ENCODE peak calls at places on chromosomes 16 and 17, in eight cellular contexts. O, K, P, F, Y, J, Q and X are unnamed samples.

GRCh38 chr17:79892457-79893236 is 53.4 kb upstream of the CBX4 start:
- DNase-seq in J (no peak), F (no peak), K (no peak), Y (no peak), Q (no peak), P (no peak), O (no peak), X (no peak)

GRCh38 chr17:77733576-77734296 is 224.8 kb upstream of the TNRC6C start:
- DNase-seq in O (no peak), F (no peak), K (no peak), J (no peak), Q (no peak), P (no peak), Y (no peak), X (no peak)

GRCh38 chr16:78926723-78927200 is 673.8 kb downstream of the MAF start:
- DNase-seq in Y (no peak), J (no peak), O (no peak), Q (no peak), P (no peak), F (no peak), K (no peak), X (no peak)

GRCh38 chr17:34242553-34242952 is 12.5 kb upstream of the CCL2 start:
- DNase-seq in Q (peak; percentile 57), J (no peak), P (no peak), F (no peak), Y (no peak), O (no peak), K (no peak), X (no peak)

GRCh38 chr17:43907425-43907981 is at the start of gene MPP2:
- DNase-seq in O (peak; percentile 70), Y (peak; percentile 72), Q (peak; percentile 51), P (peak; percentile 92), F (no peak), J (peak; percentile 66), K (peak; percentile 80), X (peak; percentile 80)

GRCh38 chr16:706189-707061 is 824 bp upstream of the FBXL16 start:
- DNase-seq in P (no peak), Q (no peak), O (no peak), J (no peak), K (no peak), Y (no peak), F (no peak), X (no peak)

GRCh38 chr17:77607606-77608005 is 350.9 kb upstream of the TNRC6C start:
- DNase-seq in J (no peak), F (no peak), K (no peak), Y (no peak), P (no peak), Q (no peak), O (no peak), X (no peak)

GRCh38 chr16:17327671-17328335 is 143.0 kb downstream of the XYLT1 start:
- DNase-seq in J (no peak), O (no peak), Y (no peak), P (no peak), K (no peak), F (no peak), Q (no peak), X (no peak)

GRCh38 chr17:57988301-57989010 is 402 bp upstream of the VEZF1 start:
- DNase-seq in K (peak; percentile 90), O (peak; percentile 70), Y (no peak), F (no peak), P (peak; percentile 72), Q (peak; percentile 84), J (peak; percentile 74), X (peak; percentile 65)

GRCh38 chr16:73878616-73879015 is 418.0 kb upstream of the PSMD7 start:
- DNase-seq in O (peak; percentile 84), F (no peak), P (peak; percentile 64), J (peak; percentile 19), Q (no peak), K (peak; percentile 27), Y (no peak), X (no peak)
- TF ChIP-seq CTCF in O (peak; percentile 61), F (peak; percentile 45), P (peak; percentile 57), J (peak; percentile 39), Q (peak; percentile 39), K (peak; percentile 72), Y (peak; percentile 69), X (no peak)

DNA sequence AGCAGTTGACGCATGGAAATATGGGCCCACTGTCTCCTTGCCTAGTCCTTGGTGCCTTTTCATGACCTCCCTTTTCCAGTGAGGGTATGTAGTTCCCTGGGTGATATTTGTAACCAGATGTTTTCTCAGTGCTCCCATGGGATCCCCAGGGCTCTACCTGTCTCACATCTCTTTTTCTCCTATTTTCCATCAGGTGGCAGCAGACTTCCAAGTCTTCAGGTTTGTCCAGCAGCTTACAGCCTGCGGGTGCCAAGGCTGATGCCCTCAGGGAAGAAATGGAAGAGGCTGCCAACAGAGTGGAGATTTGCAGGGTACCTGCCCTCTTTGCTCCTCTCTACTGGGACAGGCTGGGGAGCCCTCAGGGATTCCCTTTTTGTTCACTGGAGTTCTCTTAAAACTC is 89.1 kb downstream of the ELAC2 start:
- DNase-seq in K (no peak), O (no peak), Q (no peak), F (no peak), P (no peak), J (no peak), Y (no peak), X (no peak)
- TF ChIP-seq CTCF in K (peak; percentile 47), O (no peak), Q (peak; percentile 22), F (no peak), P (peak; percentile 9), J (no peak), Y (peak; percentile 23), X (no peak)

DNA sequence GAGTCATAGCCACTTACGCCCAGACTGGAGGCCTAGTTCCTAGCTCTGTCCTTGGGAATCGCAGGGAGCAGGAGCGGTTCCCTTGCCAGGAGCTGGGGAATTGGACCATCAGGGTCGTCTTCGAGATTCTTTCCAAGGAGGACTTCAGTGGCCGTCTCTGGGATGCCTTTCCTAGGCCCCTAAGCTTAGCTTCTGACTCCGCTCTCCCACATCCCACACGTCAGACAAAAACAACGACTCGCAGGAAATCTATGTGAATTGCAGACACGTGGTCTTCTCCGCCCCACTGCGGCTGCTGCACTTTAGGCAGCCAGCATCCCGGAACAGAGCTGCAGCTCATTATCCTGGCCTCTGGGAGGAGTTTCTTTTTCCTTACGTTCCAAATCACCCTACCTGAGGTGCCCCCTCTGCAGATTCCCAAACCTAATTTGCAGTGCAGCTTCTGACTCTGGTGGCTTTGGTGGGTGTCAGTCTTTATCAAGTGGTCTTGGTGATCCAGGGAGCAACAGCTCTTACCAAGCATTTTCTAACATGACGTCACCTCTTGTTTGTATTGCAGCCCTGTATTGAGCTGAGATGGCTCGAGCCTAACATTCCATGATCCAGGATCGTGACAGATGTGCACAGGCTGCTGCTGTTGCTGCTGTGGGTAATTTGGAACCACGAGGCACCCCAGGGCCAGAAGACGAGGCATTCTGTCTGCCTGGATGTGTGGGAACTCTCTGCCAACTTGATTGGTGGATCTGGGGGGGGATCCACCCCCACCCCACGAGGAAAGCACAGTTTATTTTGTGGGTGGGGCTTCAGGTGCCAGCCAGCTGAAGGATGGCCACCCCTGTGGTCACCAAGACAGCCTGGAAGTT is 1.1 kb downstream of the KATNB1 start:
- DNase-seq in Y (no peak), J (peak; percentile 54), O (peak; percentile 78), Q (no peak), F (no peak), P (peak; percentile 20), K (peak; percentile 79), X (peak; percentile 69)
- TF ChIP-seq CTCF in Y (peak; percentile 23), J (no peak), O (peak; percentile 8), Q (no peak), F (no peak), P (peak; percentile 9), K (peak; percentile 4), X (no peak)

GRCh38 chr17:18993876-18994275 is 10.7 kb downstream of the FAM83G start:
- DNase-seq in Q (no peak), Y (no peak), K (no peak), F (no peak), P (no peak), J (no peak), O (peak; percentile 33), X (no peak)
- TF ChIP-seq CTCF in Q (no peak), Y (no peak), K (no peak), F (no peak), P (no peak), J (no peak), O (no peak), X (no peak)

GRCh38 chr16:11406177-11406560 is 60.9 kb downstream of the RMI2 start:
- DNase-seq in K (no peak), Q (no peak), P (no peak), J (no peak), F (no peak), O (no peak), Y (no peak), X (no peak)

GRCh38 chr16:11403920-11404319 is 58.7 kb downstream of the RMI2 start:
- DNase-seq in Q (no peak), J (no peak), Y (no peak), O (no peak), P (no peak), K (no peak), F (no peak), X (no peak)

GRCh38 chr16:11404608-11405007 is 59.3 kb downstream of the RMI2 start:
- DNase-seq in O (no peak), Q (no peak), J (no peak), P (no peak), Y (no peak), F (no peak), K (no peak), X (no peak)

GRCh38 chr16:11407047-11407982 is 62.1 kb downstream of the RMI2 start:
- DNase-seq in Q (peak; percentile 41), O (peak; percentile 83), F (no peak), Y (peak; percentile 53), P (peak; percentile 65), J (peak; percentile 74), K (peak; percentile 84), X (peak; percentile 80)

GRCh38 chr16:11405331-11406176 is 60.3 kb downstream of the RMI2 start:
- DNase-seq in Y (no peak), F (no peak), O (peak; percentile 31), K (peak; percentile 60), Q (no peak), J (peak; percentile 24), P (peak; percentile 28), X (peak; percentile 79)
- TF ChIP-seq CTCF in Y (peak; percentile 56), F (peak; percentile 49), O (peak; percentile 80), K (peak; percentile 52), Q (peak; percentile 75), J (peak; percentile 32), P (peak; percentile 73), X (peak; percentile 74)

DNA sequence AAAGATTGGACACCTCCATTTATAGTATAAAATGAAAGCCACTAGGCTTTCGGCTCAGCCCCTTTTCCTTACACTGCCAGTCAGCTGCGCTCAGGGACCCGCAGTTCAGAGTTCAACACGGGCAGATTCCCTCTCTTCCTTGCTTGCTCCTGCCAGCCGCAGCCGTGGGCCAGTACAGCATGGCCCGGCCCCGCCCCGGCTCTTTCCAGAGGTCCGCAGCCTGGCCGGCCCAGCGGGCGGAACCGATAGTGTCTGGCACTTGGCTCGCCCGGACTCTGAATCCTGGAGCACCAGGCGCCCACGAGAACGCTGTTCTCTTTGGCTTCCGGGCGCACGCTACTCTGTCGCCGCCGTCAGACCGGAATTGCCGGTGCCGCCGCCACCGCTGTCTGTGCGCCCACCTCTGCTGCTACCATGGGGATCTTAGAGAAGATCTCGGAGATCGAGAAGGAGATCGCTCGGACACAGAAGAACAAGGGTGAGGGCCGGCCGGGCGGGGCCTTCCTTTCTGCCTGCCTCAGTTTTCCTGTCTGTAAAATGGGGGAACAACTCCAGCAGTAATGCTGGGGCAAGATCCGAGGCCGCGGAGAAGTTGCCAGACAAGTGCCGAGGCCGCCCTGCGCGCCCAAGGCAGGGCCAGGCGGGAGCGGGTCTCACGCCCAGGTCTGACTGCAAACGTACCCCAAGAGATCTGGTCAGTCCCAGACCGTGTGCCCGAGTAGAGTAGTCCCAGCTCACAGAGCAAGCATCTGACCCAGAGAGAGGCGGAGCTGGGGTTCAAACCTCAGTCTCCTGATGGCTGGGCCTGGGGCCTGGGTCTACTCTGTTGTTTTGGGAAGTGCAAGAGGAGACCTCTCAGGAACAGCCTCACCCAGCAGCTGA is at the start of gene DRG2:
- DNase-seq in K (peak; percentile 98), O (peak; percentile 95), F (peak; percentile 63), Y (peak; percentile 91), Q (peak; percentile 92), P (peak; percentile 95), J (peak; percentile 95), X (peak; percentile 91)
- TF ChIP-seq CTCF in K (peak; percentile 24), O (no peak), F (peak; percentile 5), Y (peak; percentile 16), Q (no peak), P (no peak), J (no peak), X (no peak)